ENCODE peak calls at places on chromosomes 6 and 20, in five cellular contexts. One of them, this sample, is unnamed.

GRCh38 chr20:62820962-62821725 is 4.3 kb downstream of the COL9A3 start:
- DNase-seq in activated naive CD8-positive, alpha-beta T cell treated with anti-CD3 and anti-CD28 coated beads for 36 hours: no peak
- DNase-seq in activated T-helper 1 cell treated with anti-CD3 and anti-CD28 coated beads, Interleukin-12 subunit alpha, Interleukin-12 subunit beta, Interleukin-2, Interleukin-4 antibody, amounts not matched to agents 30 ng/mL and 10 ng/mL and 1 ng/mL, durations not matched to agents 14 hours and 24 hours and 36 hours: no peak
- DNase-seq in iris pigment epithelial cell: no peak
- DNase-seq in adrenal gland: no peak
- DNase-seq in this sample: no peak

GRCh38 chr6:31871068-31871659 is 7.6 kb downstream of the SLC44A4 start:
- DNase-seq in adrenal gland: peak
- DNase-seq in activated naive CD8-positive, alpha-beta T cell treated with anti-CD3 and anti-CD28 coated beads for 36 hours: no peak
- DNase-seq in activated T-helper 1 cell treated with anti-CD3 and anti-CD28 coated beads, Interleukin-12 subunit alpha, Interleukin-12 subunit beta, Interleukin-2, Interleukin-4 antibody, amounts not matched to agents 30 ng/mL and 10 ng/mL and 1 ng/mL, durations not matched to agents 14 hours and 24 hours and 36 hours: no peak
- DNase-seq in iris pigment epithelial cell: peak
- DNase-seq in this sample: no peak

GRCh38 chr20:47054945-47055344 is 160.3 kb downstream of the EYA2 start:
- DNase-seq in iris pigment epithelial cell: no peak
- DNase-seq in adrenal gland: no peak
- DNase-seq in activated naive CD8-positive, alpha-beta T cell treated with anti-CD3 and anti-CD28 coated beads for 36 hours: no peak
- DNase-seq in activated T-helper 1 cell treated with anti-CD3 and anti-CD28 coated beads, Interleukin-12 subunit alpha, Interleukin-12 subunit beta, Interleukin-2, Interleukin-4 antibody, amounts not matched to agents 30 ng/mL and 10 ng/mL and 1 ng/mL, durations not matched to agents 14 hours and 24 hours and 36 hours: no peak
- DNase-seq in this sample: no peak

GRCh38 chr6:331622-332521 is 39.6 kb downstream of the DUSP22 start:
- DNase-seq in activated T-helper 1 cell treated with anti-CD3 and anti-CD28 coated beads, Interleukin-12 subunit alpha, Interleukin-12 subunit beta, Interleukin-2, Interleukin-4 antibody, amounts not matched to agents 30 ng/mL and 10 ng/mL and 1 ng/mL, durations not matched to agents 14 hours and 24 hours and 36 hours: no peak
- DNase-seq in iris pigment epithelial cell: no peak
- DNase-seq in activated naive CD8-positive, alpha-beta T cell treated with anti-CD3 and anti-CD28 coated beads for 36 hours: no peak
- DNase-seq in adrenal gland: no peak
- DNase-seq in this sample: no peak

GRCh38 chr6:20497200-20497820 is 36.9 kb upstream of the CDKAL1 start:
- DNase-seq in iris pigment epithelial cell: peak
- DNase-seq in adrenal gland: no peak
- DNase-seq in activated T-helper 1 cell treated with anti-CD3 and anti-CD28 coated beads, Interleukin-12 subunit alpha, Interleukin-12 subunit beta, Interleukin-2, Interleukin-4 antibody, amounts not matched to agents 30 ng/mL and 10 ng/mL and 1 ng/mL, durations not matched to agents 14 hours and 24 hours and 36 hours: no peak
- DNase-seq in activated naive CD8-positive, alpha-beta T cell treated with anti-CD3 and anti-CD28 coated beads for 36 hours: no peak
- DNase-seq in this sample: peak

GRCh38 chr6:51959744-51960383 is 127.5 kb downstream of the PKHD1 start:
- DNase-seq in activated T-helper 1 cell treated with anti-CD3 and anti-CD28 coated beads, Interleukin-12 subunit alpha, Interleukin-12 subunit beta, Interleukin-2, Interleukin-4 antibody, amounts not matched to agents 30 ng/mL and 10 ng/mL and 1 ng/mL, durations not matched to agents 14 hours and 24 hours and 36 hours: peak
- DNase-seq in iris pigment epithelial cell: peak
- DNase-seq in activated naive CD8-positive, alpha-beta T cell treated with anti-CD3 and anti-CD28 coated beads for 36 hours: peak
- DNase-seq in adrenal gland: peak
- DNase-seq in this sample: peak

GRCh38 chr6:106184629-106185028 is 98.5 kb downstream of the PRDM1 start:
- DNase-seq in adrenal gland: no peak
- DNase-seq in iris pigment epithelial cell: peak
- DNase-seq in activated naive CD8-positive, alpha-beta T cell treated with anti-CD3 and anti-CD28 coated beads for 36 hours: no peak
- DNase-seq in activated T-helper 1 cell treated with anti-CD3 and anti-CD28 coated beads, Interleukin-12 subunit alpha, Interleukin-12 subunit beta, Interleukin-2, Interleukin-4 antibody, amounts not matched to agents 30 ng/mL and 10 ng/mL and 1 ng/mL, durations not matched to agents 14 hours and 24 hours and 36 hours: no peak
- DNase-seq in this sample: no peak

GRCh38 chr6:26576929-26577719 is 19.6 kb upstream of the ABT1 start:
- DNase-seq in activated T-helper 1 cell treated with anti-CD3 and anti-CD28 coated beads, Interleukin-12 subunit alpha, Interleukin-12 subunit beta, Interleukin-2, Interleukin-4 antibody, amounts not matched to agents 30 ng/mL and 10 ng/mL and 1 ng/mL, durations not matched to agents 14 hours and 24 hours and 36 hours: peak
- DNase-seq in adrenal gland: no peak
- DNase-seq in activated naive CD8-positive, alpha-beta T cell treated with anti-CD3 and anti-CD28 coated beads for 36 hours: peak
- DNase-seq in iris pigment epithelial cell: peak
- DNase-seq in this sample: peak

GRCh38 chr6:140041056-140041455 is 666.6 kb upstream of the CITED2 start:
- DNase-seq in adrenal gland: no peak
- DNase-seq in activated T-helper 1 cell treated with anti-CD3 and anti-CD28 coated beads, Interleukin-12 subunit alpha, Interleukin-12 subunit beta, Interleukin-2, Interleukin-4 antibody, amounts not matched to agents 30 ng/mL and 10 ng/mL and 1 ng/mL, durations not matched to agents 14 hours and 24 hours and 36 hours: no peak
- DNase-seq in activated naive CD8-positive, alpha-beta T cell treated with anti-CD3 and anti-CD28 coated beads for 36 hours: no peak
- DNase-seq in iris pigment epithelial cell: no peak
- DNase-seq in this sample: no peak

GRCh38 chr20:46077642-46078305 is 12.0 kb downstream of the NCOA5 start:
- DNase-seq in activated naive CD8-positive, alpha-beta T cell treated with anti-CD3 and anti-CD28 coated beads for 36 hours: no peak
- DNase-seq in iris pigment epithelial cell: no peak
- DNase-seq in activated T-helper 1 cell treated with anti-CD3 and anti-CD28 coated beads, Interleukin-12 subunit alpha, Interleukin-12 subunit beta, Interleukin-2, Interleukin-4 antibody, amounts not matched to agents 30 ng/mL and 10 ng/mL and 1 ng/mL, durations not matched to agents 14 hours and 24 hours and 36 hours: no peak
- DNase-seq in adrenal gland: no peak
- DNase-seq in this sample: no peak